ENCODE peak calls at places on chromosomes 4 and X, in seven cellular contexts. N is HepG2, T is GM12878, X is SK-N-SH, Z is K562, Y is HCT116, A is H1. W is an unnamed sample.

GRCh38 chrX:83845397-83845796 is 15.5 kb upstream of the CYLC1 start:
- DNase-seq in N (peak), T (no peak), X (peak), Z (peak), Y (peak), A (no peak), W (peak)

GRCh38 chrX:73127700-73128241 is 48.5 kb upstream of the PABPC1L2A start:
- DNase-seq in N (no peak), T (no peak), X (no peak), Z (no peak), Y (no peak), A (peak), W (peak)

GRCh38 chr4:164095313-164096110 is 601.0 kb downstream of the TMA16 start:
- DNase-seq in N (no peak), T (no peak), X (no peak), Z (no peak), Y (no peak), A (no peak), W (no peak)

GRCh38 chr4:110058677-110059076 is 139.7 kb downstream of the ELOVL6 start:
- DNase-seq in N (no peak), T (no peak), X (no peak), Z (no peak), Y (no peak), A (no peak), W (no peak)

GRCh38 chrX:71082778-71083177 is 12.9 kb upstream of the FOXO4 start:
- DNase-seq in N (no peak), T (no peak), X (no peak), Z (no peak), Y (no peak), A (no peak), W (no peak)

GRCh38 chr4:88759039-88759631 is 61.5 kb upstream of the NAP1L5 start:
- DNase-seq in N (peak), T (no peak), X (peak), Z (peak), Y (no peak), A (no peak), W (no peak)

GRCh38 chrX:23792861-23793553 is 10.0 kb downstream of the SAT1 start:
- DNase-seq in N (no peak), T (no peak), X (no peak), Z (no peak), Y (no peak), A (no peak), W (no peak)

GRCh38 chrX:80648023-80648422 is 161.7 kb downstream of the BRWD3 start:
- DNase-seq in N (no peak), T (no peak), X (peak), Z (peak), Y (no peak), A (no peak), W (peak)

GRCh38 chr4:18850763-18851331 is 829.3 kb upstream of the LCORL start:
- DNase-seq in N (no peak), T (no peak), X (peak), Z (no peak), Y (no peak), A (no peak), W (peak)

GRCh38 chr4:80173387-80173786 is 23.9 kb upstream of the PRDM8 start:
- DNase-seq in N (no peak), T (no peak), X (no peak), Z (no peak), Y (no peak), A (no peak), W (no peak)

GRCh38 chrX:151397741-151398070 is 700 bp downstream of the VMA21 start:
- DNase-seq in N (no peak), T (no peak), X (peak), Z (peak), Y (no peak), A (no peak), W (no peak)

GRCh38 chrX:151398346-151398745 is 1.3 kb downstream of the VMA21 start:
- DNase-seq in N (no peak), T (no peak), X (no peak), Z (no peak), Y (no peak), A (no peak), W (no peak)

GRCh38 chrX:151393514-151393913 is 3.5 kb upstream of the VMA21 start:
- DNase-seq in N (no peak), T (no peak), X (no peak), Z (peak), Y (no peak), A (no peak), W (no peak)

GRCh38 chrX:151396827-151397740 is at the start of gene VMA21:
- DNase-seq in N (peak), T (peak), X (peak), Z (peak), Y (peak), A (peak), W (peak)

DNA sequence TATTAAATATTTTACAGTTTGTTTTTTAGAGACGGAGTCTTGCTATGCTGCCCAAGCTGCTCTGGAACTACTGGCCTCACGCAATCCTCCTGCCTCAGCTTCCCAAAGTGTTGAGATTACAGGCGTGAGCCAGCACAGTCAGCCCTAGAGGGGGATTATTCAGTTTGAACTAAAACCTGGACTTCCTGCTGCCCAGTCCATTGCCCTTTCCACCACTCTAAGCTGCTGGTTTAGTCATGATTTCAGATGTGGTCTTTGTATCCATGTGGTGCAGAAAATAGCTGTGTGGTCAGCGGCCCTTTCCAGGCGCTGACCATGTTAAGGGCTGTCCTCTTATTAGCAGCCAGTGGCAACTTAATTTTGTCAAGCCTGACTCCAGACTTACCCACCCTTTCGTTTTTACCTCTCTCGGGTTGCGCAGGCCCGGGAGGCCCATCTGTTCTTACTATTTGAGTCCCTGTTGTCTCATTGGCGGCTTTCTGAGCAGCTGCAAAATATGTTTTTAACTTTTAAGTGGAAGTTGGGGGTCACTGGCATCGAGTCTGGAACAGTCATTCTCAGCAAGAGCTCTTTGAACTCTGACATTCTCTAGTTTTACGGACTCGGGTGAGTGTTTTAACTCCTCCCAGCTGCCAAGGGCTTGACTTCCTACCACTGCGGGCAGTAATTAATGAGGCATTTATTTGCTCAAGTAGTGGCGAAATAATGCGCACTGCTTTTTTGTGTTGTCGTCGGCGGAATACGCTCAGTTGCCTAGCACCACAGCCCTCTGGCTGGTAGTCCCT is 772 bp upstream of the VMA21 start:
- DNase-seq in N (peak), T (peak), X (peak), Z (no peak), Y (no peak), A (no peak), W (no peak)
- TF ChIP-seq JUND in N (no peak), T (no peak), X (no peak), Z (no peak), Y (no peak), A (no peak), W (no peak)

DNA sequence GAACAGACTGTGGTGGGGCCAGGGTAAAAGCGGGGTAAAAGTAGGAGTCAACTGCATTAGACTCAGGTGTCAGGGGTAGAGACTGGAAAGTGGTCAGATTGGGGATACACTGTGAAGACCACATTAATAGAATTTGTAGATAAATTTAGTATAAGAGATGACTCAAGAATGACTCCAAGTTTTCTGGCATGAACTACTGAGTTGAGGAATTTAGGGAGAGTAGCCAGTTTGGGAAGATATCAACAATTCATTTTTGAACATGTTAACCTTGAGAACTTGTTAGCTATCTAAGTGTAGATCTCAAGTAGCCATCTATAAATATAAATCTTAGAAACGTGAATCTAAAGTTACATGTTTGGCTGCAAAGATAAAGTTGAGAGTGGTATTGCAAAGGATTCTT is 206.9 kb upstream of the HCCS start:
- DNase-seq in N (no peak), T (no peak), X (no peak), Z (no peak), Y (no peak), A (no peak), W (no peak)
- TF ChIP-seq JUND in N (no peak), T (no peak), X (peak), Z (no peak), Y (no peak), A (no peak), W (no peak)

DNA sequence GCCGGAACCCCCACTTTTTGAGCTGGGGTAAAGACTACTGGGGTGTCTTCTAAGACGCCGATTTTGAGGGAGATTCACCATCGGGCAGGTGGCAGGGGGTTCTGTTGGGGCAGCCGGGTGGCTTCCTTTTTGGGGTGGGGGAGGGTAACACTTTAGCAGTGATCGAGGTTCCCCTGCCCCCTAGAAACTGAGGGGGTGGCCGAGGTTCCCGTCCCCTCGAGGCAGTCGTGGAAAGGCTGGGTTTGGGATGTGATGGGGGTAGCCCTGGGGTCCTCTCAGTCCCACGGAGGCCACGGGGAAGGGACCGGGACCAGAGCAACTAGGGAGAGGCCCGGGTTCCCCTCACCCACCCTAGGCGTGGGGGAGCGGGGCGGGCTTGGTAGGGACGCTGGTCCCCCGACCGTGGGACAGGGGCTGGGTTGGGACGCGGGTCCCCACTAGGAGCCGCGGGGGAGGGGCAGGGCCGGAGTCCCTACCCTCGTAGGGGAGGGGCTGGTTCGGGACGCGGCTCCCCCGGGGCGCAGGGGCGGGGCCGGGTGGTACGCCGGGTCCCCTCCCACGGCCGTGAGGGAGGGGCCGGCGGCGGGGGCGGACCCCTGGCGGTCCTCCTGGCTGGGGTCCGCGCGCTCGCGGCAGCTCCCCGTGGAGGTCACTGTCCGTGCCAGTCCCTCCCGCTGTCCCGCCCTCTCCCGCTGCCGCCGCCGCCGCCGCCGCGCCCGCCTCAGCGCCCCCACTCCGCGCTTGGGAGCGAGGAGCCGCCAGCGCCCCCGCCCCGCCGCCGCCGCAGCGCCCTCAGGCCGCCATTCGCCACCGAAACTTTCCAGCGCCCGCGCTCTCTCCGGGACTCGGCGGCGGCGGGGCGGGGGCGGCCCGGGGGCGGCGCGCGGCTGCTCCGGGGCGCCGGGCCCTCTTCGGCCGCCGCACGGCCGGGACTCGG is at the start of gene TBL1X:
- DNase-seq in N (peak), T (no peak), X (peak), Z (peak), Y (no peak), A (peak), W (peak)
- TF ChIP-seq JUND in N (no peak), T (no peak), X (no peak), Z (no peak), Y (no peak), A (no peak), W (no peak)

GRCh38 chr4:77308843-77309242 is 151.8 kb downstream of the CCNG2 start:
- DNase-seq in N (peak), T (no peak), X (peak), Z (peak), Y (peak), A (no peak), W (peak)
- TF ChIP-seq JUND in N (no peak), T (no peak), X (no peak), Z (no peak), Y (no peak), A (no peak), W (no peak)

GRCh38 chrX:119762718-119763117 is 4.3 kb downstream of the SOWAHD start:
- DNase-seq in N (no peak), T (no peak), X (no peak), Z (no peak), Y (no peak), A (no peak), W (no peak)
- TF ChIP-seq JUND in N (no peak), T (no peak), X (no peak), Z (no peak), Y (no peak), A (no peak), W (no peak)

DNA sequence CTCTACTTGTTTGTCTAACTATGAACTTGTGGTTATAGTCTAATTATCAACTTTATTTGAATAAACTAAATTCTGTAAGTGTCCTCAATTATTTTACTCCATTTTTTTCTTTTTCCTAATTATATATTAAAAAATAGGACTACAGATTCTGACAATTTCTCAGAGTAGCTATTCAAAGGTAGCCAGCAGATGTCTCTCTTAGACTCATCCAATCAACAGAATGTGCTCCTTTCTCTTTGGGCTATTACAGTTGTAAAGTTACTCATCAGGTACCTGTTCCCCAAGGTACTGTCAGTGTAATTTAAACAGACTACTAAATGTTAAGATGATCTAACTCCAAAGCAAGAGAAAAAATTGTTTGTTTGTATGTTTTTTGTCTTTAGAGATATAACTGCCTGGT is 248.6 kb downstream of the PCDH18 start:
- DNase-seq in N (no peak), T (no peak), X (peak), Z (no peak), Y (no peak), A (no peak), W (peak)
- TF ChIP-seq JUND in N (no peak), T (no peak), X (no peak), Z (no peak), Y (no peak), A (no peak), W (no peak)

GRCh38 chr4:175444512-175444911 is 367.6 kb downstream of the GPM6A start:
- DNase-seq in N (no peak), T (no peak), X (no peak), Z (no peak), Y (no peak), A (no peak), W (peak)
- TF ChIP-seq JUND in N (no peak), T (no peak), X (no peak), Z (no peak), Y (no peak), A (no peak), W (peak)

GRCh38 chr4:8688041-8688907 is 95.7 kb downstream of the CPZ start:
- DNase-seq in N (no peak), T (no peak), X (peak), Z (peak), Y (peak), A (peak), W (peak)
- TF ChIP-seq JUND in N (no peak), T (no peak), X (no peak), Z (no peak), Y (no peak), A (no peak), W (no peak)